ENCODE peak calls at places on chromosomes 7 and 10, in eight cellular contexts. G, F, B, U, T, J, L and Z are unnamed samples.

GRCh38 chr7:154953006-154953684 is 49.8 kb downstream of the PAXIP1 start:
- DNase-seq in G (peak), F (peak), B (peak), U (no peak), T (peak), J (peak), L (peak), Z (peak)

GRCh38 chr7:138549082-138549481 is 89.0 kb downstream of the TRIM24 start:
- DNase-seq in G (no peak), F (no peak), B (no peak), U (no peak), T (no peak), J (no peak), L (no peak), Z (no peak)

GRCh38 chr10:6525599-6526160 is 54.4 kb downstream of the PRKCQ start:
- DNase-seq in G (no peak), F (no peak), B (no peak), U (no peak), T (no peak), J (no peak), L (no peak), Z (peak)

GRCh38 chr7:22174574-22174953 is 182.4 kb downstream of the RAPGEF5 start:
- DNase-seq in G (no peak), F (no peak), B (no peak), U (no peak), T (no peak), J (no peak), L (no peak), Z (no peak)

GRCh38 chr7:64562246-64562620 is 638 bp downstream of the ZNF680 start:
- DNase-seq in G (no peak), F (no peak), B (no peak), U (no peak), T (no peak), J (no peak), L (no peak), Z (no peak)

GRCh38 chr7:142813262-142813661 is 41.6 kb upstream of the EPHB6 start:
- DNase-seq in G (no peak), F (no peak), B (no peak), U (no peak), T (no peak), J (no peak), L (no peak), Z (no peak)

GRCh38 chr10:6365384-6365783 is 162.7 kb downstream of the PFKFB3 start:
- DNase-seq in G (no peak), F (no peak), B (no peak), U (no peak), T (peak), J (no peak), L (no peak), Z (no peak)

GRCh38 chr10:78540355-78541076 is 506.9 kb downstream of the RPS24 start:
- DNase-seq in G (no peak), F (no peak), B (no peak), U (no peak), T (no peak), J (no peak), L (no peak), Z (no peak)